ENCODE peak calls at places on chromosomes 4 and X, in eight cellular contexts. One of them, this sample, is unnamed.

GRCh38 chrX:71993371-71993770 is 82.7 kb downstream of the NHSL2 start:
- DNase-seq in astrocyte: no peak
- DNase-seq in Panc1: no peak
- DNase-seq in body of pancreas: no peak
- DNase-seq in H1: no peak
- DNase-seq in lower lobe of right lung: no peak
- DNase-seq in heart left ventricle: no peak
- DNase-seq in mammary epithelial cell: no peak
- DNase-seq in this sample: no peak

GRCh38 chr4:20249333-20249732 is 2.4 kb upstream of the SLIT2 start:
- DNase-seq in astrocyte: peak; percentile 34
- DNase-seq in Panc1: no peak
- DNase-seq in body of pancreas: no peak
- DNase-seq in H1: no peak
- DNase-seq in lower lobe of right lung: no peak
- DNase-seq in heart left ventricle: no peak
- DNase-seq in mammary epithelial cell: no peak
- DNase-seq in this sample: no peak

GRCh38 chr4:113008726-113009125 is 40.7 kb upstream of the ANK2 start:
- DNase-seq in astrocyte: no peak
- DNase-seq in Panc1: no peak
- DNase-seq in body of pancreas: no peak
- DNase-seq in H1: no peak
- DNase-seq in lower lobe of right lung: no peak
- DNase-seq in heart left ventricle: no peak
- DNase-seq in mammary epithelial cell: no peak
- DNase-seq in this sample: peak; percentile 18

GRCh38 chr4:95066011-95066410 is 308.3 kb downstream of the BMPR1B start:
- DNase-seq in astrocyte: no peak
- DNase-seq in Panc1: no peak
- DNase-seq in body of pancreas: no peak
- DNase-seq in H1: no peak
- DNase-seq in lower lobe of right lung: no peak
- DNase-seq in heart left ventricle: no peak
- DNase-seq in mammary epithelial cell: peak; percentile 68
- DNase-seq in this sample: no peak

GRCh38 chr4:4347585-4347984 is 39.3 kb upstream of the NSG1 start:
- DNase-seq in astrocyte: no peak
- DNase-seq in Panc1: no peak
- DNase-seq in body of pancreas: no peak
- DNase-seq in H1: no peak
- DNase-seq in lower lobe of right lung: no peak
- DNase-seq in heart left ventricle: no peak
- DNase-seq in mammary epithelial cell: no peak
- DNase-seq in this sample: no peak

GRCh38 chrX:111003118-111003517 is 92.9 kb upstream of the PAK3 start:
- DNase-seq in astrocyte: no peak
- DNase-seq in Panc1: no peak
- DNase-seq in body of pancreas: no peak
- DNase-seq in H1: no peak
- DNase-seq in lower lobe of right lung: no peak
- DNase-seq in heart left ventricle: no peak
- DNase-seq in mammary epithelial cell: no peak
- DNase-seq in this sample: no peak

GRCh38 chr4:27791640-27792039 is 931.0 kb downstream of the STIM2 start:
- DNase-seq in astrocyte: peak; percentile 53
- DNase-seq in Panc1: no peak
- DNase-seq in body of pancreas: no peak
- DNase-seq in H1: no peak
- DNase-seq in lower lobe of right lung: no peak
- DNase-seq in heart left ventricle: no peak
- DNase-seq in mammary epithelial cell: peak; percentile 48
- DNase-seq in this sample: no peak

GRCh38 chr4:11566440-11567022 is 137.8 kb upstream of the HS3ST1 start:
- DNase-seq in astrocyte: no peak
- DNase-seq in Panc1: no peak
- DNase-seq in body of pancreas: no peak
- DNase-seq in H1: no peak
- DNase-seq in lower lobe of right lung: no peak
- DNase-seq in heart left ventricle: no peak
- DNase-seq in mammary epithelial cell: no peak
- DNase-seq in this sample: no peak

GRCh38 chr4:168521736-168522135 is 24.9 kb downstream of the PALLD start:
- DNase-seq in astrocyte: no peak
- DNase-seq in Panc1: no peak
- DNase-seq in body of pancreas: no peak
- DNase-seq in H1: no peak
- DNase-seq in lower lobe of right lung: no peak
- DNase-seq in heart left ventricle: no peak
- DNase-seq in mammary epithelial cell: no peak
- DNase-seq in this sample: no peak

GRCh38 chrX:24334473-24334872 is 20.6 kb upstream of the SUPT20HL2 start:
- DNase-seq in astrocyte: peak; percentile 63
- DNase-seq in Panc1: no peak
- DNase-seq in body of pancreas: no peak
- DNase-seq in H1: no peak
- DNase-seq in lower lobe of right lung: no peak
- DNase-seq in heart left ventricle: no peak
- DNase-seq in mammary epithelial cell: peak; percentile 23
- DNase-seq in this sample: no peak

GRCh38 chr4:151538963-151539362 is 130.0 kb downstream of the FHIP1A start:
- DNase-seq in astrocyte: no peak
- DNase-seq in Panc1: no peak
- DNase-seq in body of pancreas: no peak
- DNase-seq in H1: no peak
- DNase-seq in lower lobe of right lung: no peak
- DNase-seq in heart left ventricle: no peak
- DNase-seq in mammary epithelial cell: no peak
- DNase-seq in this sample: no peak
- H3K4me1 ChIP-seq in astrocyte: peaks cover 18% of the 10 kb centered on the region
- H3K4me1 ChIP-seq in Panc1: no peaks in the 10 kb centered on the region
- H3K4me1 ChIP-seq in body of pancreas: peaks cover 16% of the 10 kb centered on the region
- H3K4me1 ChIP-seq in H1: peaks cover 14% of the 10 kb centered on the region
- H3K4me1 ChIP-seq in lower lobe of right lung: no peaks in the 10 kb centered on the region
- H3K4me1 ChIP-seq in heart left ventricle: peaks cover 2% of the 10 kb centered on the region
- H3K4me1 ChIP-seq in mammary epithelial cell: peaks cover 36% of the 10 kb centered on the region
- H3K4me1 ChIP-seq in this sample: no peaks in the 10 kb centered on the region

GRCh38 chr4:83329521-83330105 is 5.0 kb downstream of the HPSE start:
- DNase-seq in astrocyte: no peak
- DNase-seq in Panc1: no peak
- DNase-seq in body of pancreas: peak; percentile 20
- DNase-seq in H1: no peak
- DNase-seq in lower lobe of right lung: no peak
- DNase-seq in heart left ventricle: no peak
- DNase-seq in mammary epithelial cell: no peak
- DNase-seq in this sample: no peak

GRCh38 chr4:83331959-83332358 is 2.7 kb downstream of the HPSE start:
- DNase-seq in astrocyte: no peak
- DNase-seq in Panc1: no peak
- DNase-seq in body of pancreas: no peak
- DNase-seq in H1: no peak
- DNase-seq in lower lobe of right lung: no peak
- DNase-seq in heart left ventricle: no peak
- DNase-seq in mammary epithelial cell: no peak
- DNase-seq in this sample: no peak

GRCh38 chr4:83323136-83323535 is 11.5 kb downstream of the HPSE start:
- DNase-seq in astrocyte: no peak
- DNase-seq in Panc1: no peak
- DNase-seq in body of pancreas: no peak
- DNase-seq in H1: no peak
- DNase-seq in lower lobe of right lung: no peak
- DNase-seq in heart left ventricle: no peak
- DNase-seq in mammary epithelial cell: no peak
- DNase-seq in this sample: no peak

GRCh38 chr4:83326546-83326945 is 8.1 kb downstream of the HPSE start:
- DNase-seq in astrocyte: no peak
- DNase-seq in Panc1: no peak
- DNase-seq in body of pancreas: peak; percentile 13
- DNase-seq in H1: no peak
- DNase-seq in lower lobe of right lung: no peak
- DNase-seq in heart left ventricle: no peak
- DNase-seq in mammary epithelial cell: no peak
- DNase-seq in this sample: no peak

GRCh38 chr4:83328486-83328885 is 6.2 kb downstream of the HPSE start:
- DNase-seq in astrocyte: no peak
- DNase-seq in Panc1: no peak
- DNase-seq in body of pancreas: no peak
- DNase-seq in H1: peak; percentile 49
- DNase-seq in lower lobe of right lung: no peak
- DNase-seq in heart left ventricle: no peak
- DNase-seq in mammary epithelial cell: no peak
- DNase-seq in this sample: no peak
- TF ChIP-seq CTCF in astrocyte: no peak
- TF ChIP-seq CTCF in Panc1: peak; percentile 27
- TF ChIP-seq CTCF in body of pancreas: no peak
- TF ChIP-seq CTCF in H1: peak; percentile 51
- TF ChIP-seq CTCF in lower lobe of right lung: no peak
- TF ChIP-seq CTCF in heart left ventricle: no peak
- TF ChIP-seq CTCF in mammary epithelial cell: no peak
- TF ChIP-seq CTCF in this sample: no peak

GRCh38 chr4:169645627-169646026 is 25.2 kb downstream of the CLCN3 start:
- DNase-seq in astrocyte: no peak
- DNase-seq in Panc1: no peak
- DNase-seq in body of pancreas: no peak
- DNase-seq in H1: no peak
- DNase-seq in lower lobe of right lung: no peak
- DNase-seq in heart left ventricle: no peak
- DNase-seq in mammary epithelial cell: no peak
- DNase-seq in this sample: no peak
- H3K4me1 ChIP-seq in astrocyte: no peaks in the 10 kb centered on the region
- H3K4me1 ChIP-seq in Panc1: no peaks in the 10 kb centered on the region
- H3K4me1 ChIP-seq in body of pancreas: peaks cover 38% of the 10 kb centered on the region
- H3K4me1 ChIP-seq in H1: no peaks in the 10 kb centered on the region
- H3K4me1 ChIP-seq in lower lobe of right lung: peaks cover under 1% of the 10 kb centered on the region
- H3K4me1 ChIP-seq in heart left ventricle: peaks cover 15% of the 10 kb centered on the region
- H3K4me1 ChIP-seq in mammary epithelial cell: no peaks in the 10 kb centered on the region
- H3K4me1 ChIP-seq in this sample: peaks cover 4% of the 10 kb centered on the region

GRCh38 chrX:96372313-96373046 is 312.2 kb upstream of the DIAPH2 start:
- DNase-seq in astrocyte: no peak
- DNase-seq in Panc1: no peak
- DNase-seq in body of pancreas: peak; percentile 37
- DNase-seq in H1: no peak
- DNase-seq in lower lobe of right lung: no peak
- DNase-seq in heart left ventricle: no peak
- DNase-seq in mammary epithelial cell: peak; percentile 23
- DNase-seq in this sample: peak; percentile 16

GRCh38 chrX:96373047-96373355 is 311.6 kb upstream of the DIAPH2 start:
- DNase-seq in astrocyte: no peak
- DNase-seq in Panc1: no peak
- DNase-seq in body of pancreas: no peak
- DNase-seq in H1: no peak
- DNase-seq in lower lobe of right lung: no peak
- DNase-seq in heart left ventricle: no peak
- DNase-seq in mammary epithelial cell: no peak
- DNase-seq in this sample: no peak
- TF ChIP-seq CTCF in astrocyte: no peak
- TF ChIP-seq CTCF in Panc1: peak; percentile 51
- TF ChIP-seq CTCF in body of pancreas: no peak
- TF ChIP-seq CTCF in H1: no peak
- TF ChIP-seq CTCF in lower lobe of right lung: no peak
- TF ChIP-seq CTCF in heart left ventricle: no peak
- TF ChIP-seq CTCF in mammary epithelial cell: no peak
- TF ChIP-seq CTCF in this sample: no peak

GRCh38 chr4:102826105-102826889 is 1.1 kb downstream of the UBE2D3 start:
- DNase-seq in astrocyte: no peak
- DNase-seq in Panc1: no peak
- DNase-seq in body of pancreas: no peak
- DNase-seq in H1: peak; percentile 55
- DNase-seq in lower lobe of right lung: no peak
- DNase-seq in heart left ventricle: no peak
- DNase-seq in mammary epithelial cell: no peak
- DNase-seq in this sample: no peak

GRCh38 chr4:102824398-102824797 is 3.0 kb downstream of the UBE2D3 start:
- DNase-seq in astrocyte: no peak
- DNase-seq in Panc1: no peak
- DNase-seq in body of pancreas: no peak
- DNase-seq in H1: no peak
- DNase-seq in lower lobe of right lung: no peak
- DNase-seq in heart left ventricle: no peak
- DNase-seq in mammary epithelial cell: no peak
- DNase-seq in this sample: no peak

GRCh38 chr4:102823897-102824296 is 3.5 kb downstream of the UBE2D3 start:
- DNase-seq in astrocyte: no peak
- DNase-seq in Panc1: no peak
- DNase-seq in body of pancreas: no peak
- DNase-seq in H1: no peak
- DNase-seq in lower lobe of right lung: no peak
- DNase-seq in heart left ventricle: no peak
- DNase-seq in mammary epithelial cell: no peak
- DNase-seq in this sample: no peak

GRCh38 chr4:102826890-102827673 is at the start of gene UBE2D3:
- DNase-seq in astrocyte: peak; percentile 96
- DNase-seq in Panc1: peak; percentile 65
- DNase-seq in body of pancreas: peak; percentile 94
- DNase-seq in H1: peak; percentile 92
- DNase-seq in lower lobe of right lung: peak; percentile 96
- DNase-seq in heart left ventricle: peak; percentile 94
- DNase-seq in mammary epithelial cell: peak; percentile 94
- DNase-seq in this sample: peak; percentile 93

GRCh38 chr4:102825261-102826071 is 1.9 kb downstream of the UBE2D3 start:
- DNase-seq in astrocyte: peak; percentile 70
- DNase-seq in Panc1: peak; percentile 62
- DNase-seq in body of pancreas: peak; percentile 43
- DNase-seq in H1: no peak
- DNase-seq in lower lobe of right lung: no peak
- DNase-seq in heart left ventricle: no peak
- DNase-seq in mammary epithelial cell: peak; percentile 83
- DNase-seq in this sample: peak; percentile 70
- H3K4me1 ChIP-seq in astrocyte: peaks cover 32% of the 10 kb centered on the region
- H3K4me1 ChIP-seq in Panc1: peaks cover 33% of the 10 kb centered on the region
- H3K4me1 ChIP-seq in body of pancreas: peaks cover 54% of the 10 kb centered on the region
- H3K4me1 ChIP-seq in H1: peaks cover 8% of the 10 kb centered on the region
- H3K4me1 ChIP-seq in lower lobe of right lung: peaks cover 54% of the 10 kb centered on the region
- H3K4me1 ChIP-seq in heart left ventricle: peaks cover 55% of the 10 kb centered on the region
- H3K4me1 ChIP-seq in mammary epithelial cell: peaks cover 17% of the 10 kb centered on the region
- H3K4me1 ChIP-seq in this sample: peaks cover 35% of the 10 kb centered on the region

GRCh38 chr4:144562019-144562740 is 83.8 kb upstream of the HHIP start:
- DNase-seq in astrocyte: no peak
- DNase-seq in Panc1: no peak
- DNase-seq in body of pancreas: no peak
- DNase-seq in H1: no peak
- DNase-seq in lower lobe of right lung: peak; percentile 42
- DNase-seq in heart left ventricle: no peak
- DNase-seq in mammary epithelial cell: no peak
- DNase-seq in this sample: no peak
- TF ChIP-seq CTCF in astrocyte: no peak
- TF ChIP-seq CTCF in Panc1: no peak
- TF ChIP-seq CTCF in body of pancreas: no peak
- TF ChIP-seq CTCF in H1: no peak
- TF ChIP-seq CTCF in lower lobe of right lung: no peak
- TF ChIP-seq CTCF in heart left ventricle: no peak
- TF ChIP-seq CTCF in mammary epithelial cell: no peak
- TF ChIP-seq CTCF in this sample: no peak